ENCODE peak calls at places on chromosomes 11 and 22, in nine cellular contexts. One of them, this sample, is unnamed.

GRCh38 chr11:33869511-33870422 is 22.1 kb downstream of the LMO2 start:
- DNase-seq in adrenal gland: no peak
- DNase-seq in NCI-H1092 treated with DMSO at 0.1 percent for 48 hours: peak; percentile 58
- DNase-seq in NCI-H1105: peak; percentile 47
- DNase-seq in cardiac muscle cell: peak; percentile 69
- DNase-seq in NCI-H1694 treated with DMSO at 0.1 percent for 48 hours: peak; percentile 21
- DNase-seq in AG04450: no peak
- DNase-seq in thoracic aorta: no peak
- DNase-seq in HT1080: peak; percentile 35
- DNase-seq in this sample: peak; percentile 81

GRCh38 chr11:31813242-31813960 is 2.3 kb upstream of the PAX6 start:
- DNase-seq in adrenal gland: no peak
- DNase-seq in NCI-H1092 treated with DMSO at 0.1 percent for 48 hours: no peak
- DNase-seq in NCI-H1105: no peak
- DNase-seq in cardiac muscle cell: no peak
- DNase-seq in NCI-H1694 treated with DMSO at 0.1 percent for 48 hours: peak; percentile 36
- DNase-seq in AG04450: no peak
- DNase-seq in thoracic aorta: no peak
- DNase-seq in HT1080: no peak
- DNase-seq in this sample: peak; percentile 75

GRCh38 chr11:111388431-111388830 is 9.4 kb upstream of the POU2AF1 start:
- DNase-seq in adrenal gland: no peak
- DNase-seq in NCI-H1092 treated with DMSO at 0.1 percent for 48 hours: no peak
- DNase-seq in NCI-H1105: no peak
- DNase-seq in cardiac muscle cell: no peak
- DNase-seq in NCI-H1694 treated with DMSO at 0.1 percent for 48 hours: no peak
- DNase-seq in AG04450: no peak
- DNase-seq in thoracic aorta: no peak
- DNase-seq in HT1080: no peak
- DNase-seq in this sample: no peak

GRCh38 chr11:64339754-64340408 is at the start of gene CCDC88B:
- DNase-seq in adrenal gland: no peak
- DNase-seq in NCI-H1092 treated with DMSO at 0.1 percent for 48 hours: no peak
- DNase-seq in NCI-H1105: no peak
- DNase-seq in cardiac muscle cell: no peak
- DNase-seq in NCI-H1694 treated with DMSO at 0.1 percent for 48 hours: no peak
- DNase-seq in AG04450: no peak
- DNase-seq in thoracic aorta: no peak
- DNase-seq in HT1080: no peak
- DNase-seq in this sample: no peak

GRCh38 chr22:37244922-37245722 is 1.1 kb upstream of the RAC2 start:
- DNase-seq in adrenal gland: no peak
- DNase-seq in NCI-H1092 treated with DMSO at 0.1 percent for 48 hours: no peak
- DNase-seq in NCI-H1105: no peak
- DNase-seq in cardiac muscle cell: no peak
- DNase-seq in NCI-H1694 treated with DMSO at 0.1 percent for 48 hours: no peak
- DNase-seq in AG04450: no peak
- DNase-seq in thoracic aorta: no peak
- DNase-seq in HT1080: no peak
- DNase-seq in this sample: no peak

GRCh38 chr11:12397953-12398352 is 20.6 kb downstream of the PARVA start:
- DNase-seq in adrenal gland: peak; percentile 72
- DNase-seq in NCI-H1092 treated with DMSO at 0.1 percent for 48 hours: no peak
- DNase-seq in NCI-H1105: no peak
- DNase-seq in cardiac muscle cell: no peak
- DNase-seq in NCI-H1694 treated with DMSO at 0.1 percent for 48 hours: no peak
- DNase-seq in AG04450: peak; percentile 98
- DNase-seq in thoracic aorta: no peak
- DNase-seq in HT1080: peak; percentile 92
- DNase-seq in this sample: peak; percentile 33

GRCh38 chr11:112605093-112605666 is 344.5 kb upstream of the PLET1 start:
- DNase-seq in adrenal gland: no peak
- DNase-seq in NCI-H1092 treated with DMSO at 0.1 percent for 48 hours: no peak
- DNase-seq in NCI-H1105: no peak
- DNase-seq in cardiac muscle cell: no peak
- DNase-seq in NCI-H1694 treated with DMSO at 0.1 percent for 48 hours: no peak
- DNase-seq in AG04450: no peak
- DNase-seq in thoracic aorta: no peak
- DNase-seq in HT1080: peak; percentile 74
- DNase-seq in this sample: no peak

GRCh38 chr11:8826901-8827560 is 84.0 kb upstream of the AKIP1 start:
- DNase-seq in adrenal gland: no peak
- DNase-seq in NCI-H1092 treated with DMSO at 0.1 percent for 48 hours: no peak
- DNase-seq in NCI-H1105: no peak
- DNase-seq in cardiac muscle cell: no peak
- DNase-seq in NCI-H1694 treated with DMSO at 0.1 percent for 48 hours: no peak
- DNase-seq in AG04450: no peak
- DNase-seq in thoracic aorta: no peak
- DNase-seq in HT1080: no peak
- DNase-seq in this sample: no peak

GRCh38 chr22:37664249-37665101 is 6.0 kb downstream of the PDXP start:
- DNase-seq in adrenal gland: no peak
- DNase-seq in NCI-H1092 treated with DMSO at 0.1 percent for 48 hours: no peak
- DNase-seq in NCI-H1105: no peak
- DNase-seq in cardiac muscle cell: no peak
- DNase-seq in NCI-H1694 treated with DMSO at 0.1 percent for 48 hours: no peak
- DNase-seq in AG04450: no peak
- DNase-seq in thoracic aorta: no peak
- DNase-seq in HT1080: no peak
- DNase-seq in this sample: no peak

GRCh38 chr22:19291580-19292261 is at the start of gene CLTCL1:
- DNase-seq in adrenal gland: peak; percentile 85
- DNase-seq in NCI-H1092 treated with DMSO at 0.1 percent for 48 hours: peak; percentile 66
- DNase-seq in NCI-H1105: peak; percentile 49
- DNase-seq in cardiac muscle cell: peak; percentile 93
- DNase-seq in NCI-H1694 treated with DMSO at 0.1 percent for 48 hours: peak; percentile 23
- DNase-seq in AG04450: peak; percentile 33
- DNase-seq in thoracic aorta: no peak
- DNase-seq in HT1080: peak; percentile 50
- DNase-seq in this sample: peak; percentile 89

GRCh38 chr22:39155421-39155820 is 2.9 kb upstream of the CBX7 start:
- DNase-seq in adrenal gland: no peak
- DNase-seq in NCI-H1092 treated with DMSO at 0.1 percent for 48 hours: no peak
- DNase-seq in NCI-H1105: no peak
- DNase-seq in cardiac muscle cell: no peak
- DNase-seq in NCI-H1694 treated with DMSO at 0.1 percent for 48 hours: no peak
- DNase-seq in AG04450: no peak
- DNase-seq in thoracic aorta: no peak
- DNase-seq in HT1080: no peak
- DNase-seq in this sample: no peak

GRCh38 chr11:102361100-102362021 is 14.3 kb downstream of the BIRC2 start:
- DNase-seq in adrenal gland: no peak
- DNase-seq in NCI-H1092 treated with DMSO at 0.1 percent for 48 hours: no peak
- DNase-seq in NCI-H1105: no peak
- DNase-seq in cardiac muscle cell: no peak
- DNase-seq in NCI-H1694 treated with DMSO at 0.1 percent for 48 hours: no peak
- DNase-seq in AG04450: no peak
- DNase-seq in thoracic aorta: no peak
- DNase-seq in HT1080: no peak
- DNase-seq in this sample: no peak

GRCh38 chr11:99176430-99176829 is 155.7 kb downstream of the CNTN5 start:
- DNase-seq in adrenal gland: no peak
- DNase-seq in NCI-H1092 treated with DMSO at 0.1 percent for 48 hours: no peak
- DNase-seq in NCI-H1105: no peak
- DNase-seq in cardiac muscle cell: no peak
- DNase-seq in NCI-H1694 treated with DMSO at 0.1 percent for 48 hours: no peak
- DNase-seq in AG04450: no peak
- DNase-seq in thoracic aorta: no peak
- DNase-seq in HT1080: no peak
- DNase-seq in this sample: no peak

GRCh38 chr22:42918500-42918899 is 61.4 kb upstream of the ARFGAP3 start:
- DNase-seq in adrenal gland: no peak
- DNase-seq in NCI-H1092 treated with DMSO at 0.1 percent for 48 hours: no peak
- DNase-seq in NCI-H1105: no peak
- DNase-seq in cardiac muscle cell: no peak
- DNase-seq in NCI-H1694 treated with DMSO at 0.1 percent for 48 hours: no peak
- DNase-seq in AG04450: no peak
- DNase-seq in thoracic aorta: no peak
- DNase-seq in HT1080: no peak
- DNase-seq in this sample: peak; percentile 48

GRCh38 chr22:32478994-32479393 is 4.4 kb downstream of the FBXO7 start:
- DNase-seq in adrenal gland: no peak
- DNase-seq in NCI-H1092 treated with DMSO at 0.1 percent for 48 hours: no peak
- DNase-seq in NCI-H1105: no peak
- DNase-seq in cardiac muscle cell: no peak
- DNase-seq in NCI-H1694 treated with DMSO at 0.1 percent for 48 hours: no peak
- DNase-seq in AG04450: no peak
- DNase-seq in thoracic aorta: no peak
- DNase-seq in HT1080: no peak
- DNase-seq in this sample: no peak

GRCh38 chr11:20388096-20389055 is 860 bp downstream of the PRMT3 start:
- DNase-seq in adrenal gland: peak; percentile 63
- DNase-seq in NCI-H1092 treated with DMSO at 0.1 percent for 48 hours: peak; percentile 56
- DNase-seq in NCI-H1105: no peak
- DNase-seq in cardiac muscle cell: peak; percentile 22
- DNase-seq in NCI-H1694 treated with DMSO at 0.1 percent for 48 hours: peak; percentile 5
- DNase-seq in AG04450: no peak
- DNase-seq in thoracic aorta: no peak
- DNase-seq in HT1080: peak; percentile 7
- DNase-seq in this sample: peak; percentile 86

GRCh38 chr11:79241205-79241604 is 199.6 kb downstream of the TENM4 start:
- DNase-seq in adrenal gland: no peak
- DNase-seq in NCI-H1092 treated with DMSO at 0.1 percent for 48 hours: no peak
- DNase-seq in NCI-H1105: no peak
- DNase-seq in cardiac muscle cell: no peak
- DNase-seq in NCI-H1694 treated with DMSO at 0.1 percent for 48 hours: no peak
- DNase-seq in AG04450: no peak
- DNase-seq in thoracic aorta: no peak
- DNase-seq in HT1080: no peak
- DNase-seq in this sample: no peak

This sample was measured in NCI-H69.